ENCODE peak calls at places on chromosomes 16 and 17, in four cellular contexts. P is glutamatergic neuron; J is AG08395; Z is stimulated activated CD8-positive, alpha-beta memory T cell treated with anti-CD3 and anti-CD28 coated beads, Interleukin-2, amount 100 ng/mL, for 48 hours. B is an unnamed sample.
A peak's percentile ranks its signal among the peaks of the same experiment; 100 is the strongest.

GRCh38 chr16:56355221-56355620 is 70.1 kb downstream of the AMFR start:
- DNase-seq in P (peak; percentile 11), J (no peak), Z (no peak), B (no peak)

GRCh38 chr16:57807968-57808528 is 5.8 kb upstream of the KIFC3 start:
- DNase-seq in P (peak; percentile 76), J (peak; percentile 92), Z (peak; percentile 59), B (peak; percentile 50)

GRCh38 chr17:45171338-45172231 is 9.9 kb downstream of the HEXIM2 start:
- DNase-seq in P (peak; percentile 29), J (peak; percentile 35), Z (no peak), B (no peak)

GRCh38 chr17:78868391-78868790 is 27.8 kb upstream of the USP36 start:
- DNase-seq in P (no peak), J (peak; percentile 68), Z (no peak), B (no peak)

GRCh38 chr16:24729967-24730815 is 740 bp downstream of the TNRC6A start:
- DNase-seq in P (peak; percentile 65), J (peak; percentile 14), Z (no peak), B (peak; percentile 36)

GRCh38 chr17:4711671-4712111 is 1.3 kb downstream of the ARRB2 start:
- DNase-seq in P (no peak), J (no peak), Z (no peak), B (no peak)

GRCh38 chr17:79934653-79934970 is 95.4 kb upstream of the CBX4 start:
- DNase-seq in P (no peak), J (no peak), Z (no peak), B (no peak)

GRCh38 chr16:54313789-54314188 is 27.2 kb upstream of the IRX3 start:
- DNase-seq in P (no peak), J (no peak), Z (no peak), B (no peak)

GRCh38 chr16:3745751-3746355 is 28.5 kb upstream of the TRAP1 start:
- DNase-seq in P (no peak), J (no peak), Z (no peak), B (no peak)

GRCh38 chr17:836154-836553 is 54.0 kb downstream of the MRM3 start:
- DNase-seq in P (no peak), J (peak; percentile 72), Z (no peak), B (no peak)

B was measured in T-helper 9 cell.